ENCODE peak calls at places on chromosomes 1 and 21, in ten cellular contexts. B is MV-4-11, P is NCI-H1105, W is HFFc6, L is NCI-H1436, I is Calu3, N is T-helper 17 cell, X is RWPE2, G is fibroblast of gingiva, U is AML-193. M is an unnamed sample.

GRCh38 chr21:16983425-16983824 is 529.4 kb upstream of the CXADR start:
- DNase-seq in B (no peak), P (no peak), W (no peak), L (no peak), I (no peak), N (no peak), X (no peak), G (no peak), U (no peak), M (no peak)

GRCh38 chr1:54768093-54768492 is 3.8 kb upstream of the PARS2 start:
- DNase-seq in B (no peak), P (no peak), W (peak; percentile 19), L (peak; percentile 13), I (peak; percentile 17), N (no peak), X (no peak), G (no peak), U (no peak), M (no peak)

GRCh38 chr21:44090332-44090731 is 16.9 kb upstream of the PWP2 start:
- DNase-seq in B (no peak), P (no peak), W (no peak), L (no peak), I (no peak), N (no peak), X (no peak), G (no peak), U (no peak), M (no peak)

GRCh38 chr1:56901720-56902119 is 47.1 kb downstream of the C8A start:
- DNase-seq in B (no peak), P (no peak), W (peak; percentile 52), L (no peak), I (no peak), N (no peak), X (no peak), G (peak; percentile 53), U (no peak), M (no peak)

GRCh38 chr21:17779486-17779885 is 39.7 kb downstream of the C21orf91 start:
- DNase-seq in B (peak; percentile 62), P (no peak), W (no peak), L (no peak), I (no peak), N (no peak), X (no peak), G (no peak), U (peak; percentile 84), M (no peak)

GRCh38 chr1:116165572-116165971 is 54.4 kb downstream of the MAB21L3 start:
- DNase-seq in B (no peak), P (no peak), W (no peak), L (no peak), I (no peak), N (no peak), X (no peak), G (no peak), U (no peak), M (no peak)

GRCh38 chr1:182301026-182301436 is 90.6 kb downstream of the GLUL start:
- DNase-seq in B (no peak), P (no peak), W (no peak), L (no peak), I (no peak), N (no peak), X (no peak), G (no peak), U (no peak), M (no peak)

GRCh38 chr21:41786521-41786987 is 19.7 kb upstream of the RIPK4 start:
- DNase-seq in B (no peak), P (no peak), W (peak; percentile 97), L (no peak), I (peak; percentile 15), N (no peak), X (peak; percentile 94), G (no peak), U (no peak), M (peak; percentile 87)

GRCh38 chr1:56477164-56478111 is 101.9 kb downstream of the PLPP3 start:
- DNase-seq in B (no peak), P (no peak), W (no peak), L (no peak), I (peak; percentile 52), N (no peak), X (no peak), G (peak; percentile 68), U (no peak), M (no peak)

GRCh38 chr1:58882322-58882951 is 98.6 kb upstream of the JUN start:
- DNase-seq in B (no peak), P (no peak), W (no peak), L (no peak), I (no peak), N (no peak), X (no peak), G (no peak), U (no peak), M (no peak)

GRCh38 chr1:2583331-2583791 is 3.2 kb upstream of the PRXL2B start:
- DNase-seq in B (no peak), P (no peak), W (no peak), L (no peak), I (no peak), N (no peak), X (no peak), G (no peak), U (no peak), M (no peak)

GRCh38 chr1:6184083-6184783 is 4.1 kb upstream of the CHD5 start:
- DNase-seq in B (peak; percentile 52), P (no peak), W (no peak), L (no peak), I (no peak), N (no peak), X (no peak), G (no peak), U (no peak), M (no peak)

GRCh38 chr21:42579456-42580075 is 65.9 kb downstream of the SLC37A1 start:
- DNase-seq in B (no peak), P (no peak), W (no peak), L (no peak), I (no peak), N (no peak), X (peak; percentile 51), G (no peak), U (no peak), M (peak; percentile 23)

GRCh38 chr1:40625076-40625475 is 40.4 kb downstream of the RIMS3 start:
- DNase-seq in B (no peak), P (no peak), W (peak; percentile 16), L (no peak), I (peak; percentile 66), N (no peak), X (no peak), G (no peak), U (no peak), M (no peak)

GRCh38 chr1:21669287-21670058 is at the start of gene RAP1GAP:
- DNase-seq in B (peak; percentile 24), P (peak; percentile 20), W (no peak), L (peak; percentile 49), I (no peak), N (no peak), X (no peak), G (no peak), U (no peak), M (no peak)

M was measured in DMS79.